ENCODE peak calls at places on chromosomes 11 and 22, in nine cellular contexts. One of them, this sample, is unnamed.

GRCh38 chr11:111941963-111942362 is 4.8 kb downstream of the DIXDC1 start:
- DNase-seq in PC-9: no peak
- DNase-seq in GM12865: no peak
- DNase-seq in heart left ventricle: peak
- DNase-seq in AG10803: no peak
- DNase-seq in cardiac fibroblast: no peak
- DNase-seq in body of pancreas: no peak
- DNase-seq in HCT116: no peak
- DNase-seq in HL-60: no peak
- DNase-seq in this sample: no peak

GRCh38 chr22:49866646-49867045 is 13.0 kb downstream of the ZBED4 start:
- DNase-seq in PC-9: no peak
- DNase-seq in GM12865: no peak
- DNase-seq in heart left ventricle: no peak
- DNase-seq in AG10803: no peak
- DNase-seq in cardiac fibroblast: no peak
- DNase-seq in body of pancreas: no peak
- DNase-seq in HCT116: no peak
- DNase-seq in HL-60: peak
- DNase-seq in this sample: no peak

GRCh38 chr11:61950035-61950547 is at the start of gene BEST1:
- DNase-seq in PC-9: no peak
- DNase-seq in GM12865: no peak
- DNase-seq in heart left ventricle: no peak
- DNase-seq in AG10803: no peak
- DNase-seq in cardiac fibroblast: no peak
- DNase-seq in body of pancreas: no peak
- DNase-seq in HCT116: no peak
- DNase-seq in HL-60: no peak
- DNase-seq in this sample: no peak

GRCh38 chr11:94325681-94326080 is 21.3 kb downstream of the IZUMO1R start:
- DNase-seq in PC-9: peak
- DNase-seq in GM12865: peak
- DNase-seq in heart left ventricle: no peak
- DNase-seq in AG10803: no peak
- DNase-seq in cardiac fibroblast: peak
- DNase-seq in body of pancreas: no peak
- DNase-seq in HCT116: peak
- DNase-seq in HL-60: peak
- DNase-seq in this sample: peak

GRCh38 chr22:42662114-42663021 is 13.2 kb upstream of the CYB5R3 start:
- DNase-seq in PC-9: no peak
- DNase-seq in GM12865: peak
- DNase-seq in heart left ventricle: peak
- DNase-seq in AG10803: peak
- DNase-seq in cardiac fibroblast: peak
- DNase-seq in body of pancreas: peak
- DNase-seq in HCT116: no peak
- DNase-seq in HL-60: peak
- DNase-seq in this sample: no peak

GRCh38 chr11:69396051-69396947 is 85.2 kb upstream of the LINC01488 start:
- DNase-seq in PC-9: no peak
- DNase-seq in GM12865: no peak
- DNase-seq in heart left ventricle: no peak
- DNase-seq in AG10803: no peak
- DNase-seq in cardiac fibroblast: no peak
- DNase-seq in body of pancreas: peak
- DNase-seq in HCT116: no peak
- DNase-seq in HL-60: no peak
- DNase-seq in this sample: no peak

GRCh38 chr11:115660072-115660805 is 156.0 kb upstream of the CADM1 start:
- DNase-seq in PC-9: no peak
- DNase-seq in GM12865: no peak
- DNase-seq in heart left ventricle: no peak
- DNase-seq in AG10803: no peak
- DNase-seq in cardiac fibroblast: no peak
- DNase-seq in body of pancreas: no peak
- DNase-seq in HCT116: no peak
- DNase-seq in HL-60: no peak
- DNase-seq in this sample: no peak

GRCh38 chr11:12201016-12201985 is 90.9 kb downstream of the MICAL2 start:
- DNase-seq in PC-9: no peak
- DNase-seq in GM12865: no peak
- DNase-seq in heart left ventricle: peak
- DNase-seq in AG10803: peak
- DNase-seq in cardiac fibroblast: peak
- DNase-seq in body of pancreas: no peak
- DNase-seq in HCT116: no peak
- DNase-seq in HL-60: no peak
- DNase-seq in this sample: no peak

GRCh38 chr11:74844072-74844471 is 95.4 kb downstream of the RNF169 start:
- DNase-seq in PC-9: no peak
- DNase-seq in GM12865: no peak
- DNase-seq in heart left ventricle: no peak
- DNase-seq in AG10803: no peak
- DNase-seq in cardiac fibroblast: no peak
- DNase-seq in body of pancreas: no peak
- DNase-seq in HCT116: no peak
- DNase-seq in HL-60: no peak
- DNase-seq in this sample: no peak

GRCh38 chr22:39242809-39243442 is 1.9 kb downstream of the PDGFB start:
- DNase-seq in PC-9: peak
- DNase-seq in GM12865: no peak
- DNase-seq in heart left ventricle: no peak
- DNase-seq in AG10803: no peak
- DNase-seq in cardiac fibroblast: no peak
- DNase-seq in body of pancreas: peak
- DNase-seq in HCT116: no peak
- DNase-seq in HL-60: no peak
- DNase-seq in this sample: peak

GRCh38 chr22:39243443-39244072 is 1.2 kb downstream of the PDGFB start:
- DNase-seq in PC-9: no peak
- DNase-seq in GM12865: no peak
- DNase-seq in heart left ventricle: no peak
- DNase-seq in AG10803: no peak
- DNase-seq in cardiac fibroblast: no peak
- DNase-seq in body of pancreas: peak
- DNase-seq in HCT116: no peak
- DNase-seq in HL-60: no peak
- DNase-seq in this sample: no peak

GRCh38 chr22:39245130-39246039 is 603 bp upstream of the PDGFB start:
- DNase-seq in PC-9: no peak
- DNase-seq in GM12865: no peak
- DNase-seq in heart left ventricle: no peak
- DNase-seq in AG10803: no peak
- DNase-seq in cardiac fibroblast: no peak
- DNase-seq in body of pancreas: no peak
- DNase-seq in HCT116: no peak
- DNase-seq in HL-60: no peak
- DNase-seq in this sample: no peak

GRCh38 chr22:39244496-39245129 is at the start of gene PDGFB:
- DNase-seq in PC-9: peak
- DNase-seq in GM12865: no peak
- DNase-seq in heart left ventricle: peak
- DNase-seq in AG10803: no peak
- DNase-seq in cardiac fibroblast: peak
- DNase-seq in body of pancreas: peak
- DNase-seq in HCT116: no peak
- DNase-seq in HL-60: peak
- DNase-seq in this sample: no peak

DNA sequence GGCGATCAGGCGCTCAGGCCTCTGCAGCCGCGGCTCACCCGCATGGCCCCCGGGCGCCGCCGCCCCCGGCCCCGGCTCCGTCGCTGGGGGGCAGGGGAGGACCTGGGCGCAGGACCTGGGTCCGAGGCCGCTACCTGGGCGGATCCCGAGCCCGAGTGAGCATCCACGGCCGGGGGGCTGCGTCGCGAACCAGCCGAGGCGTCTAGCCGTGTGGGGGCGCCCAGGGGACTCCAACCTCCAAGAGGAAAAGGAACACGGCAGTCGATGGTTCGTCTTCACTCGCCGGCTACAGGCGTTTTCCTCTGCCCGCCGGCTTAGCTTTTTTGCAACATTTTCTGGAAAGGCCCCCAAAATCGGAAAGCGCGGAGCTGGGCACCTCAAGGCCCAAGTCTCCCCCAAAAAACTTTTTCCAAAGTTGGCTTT is 698 bp downstream of the PDGFB start:
- DNase-seq in PC-9: no peak
- DNase-seq in GM12865: no peak
- DNase-seq in heart left ventricle: no peak
- DNase-seq in AG10803: no peak
- DNase-seq in cardiac fibroblast: no peak
- DNase-seq in body of pancreas: no peak
- DNase-seq in HCT116: no peak
- DNase-seq in HL-60: no peak
- DNase-seq in this sample: no peak
- H3K4me3 ChIP-seq in PC-9: peak
- H3K4me3 ChIP-seq in GM12865: no peak
- H3K4me3 ChIP-seq in heart left ventricle: peak
- H3K4me3 ChIP-seq in AG10803: peak
- H3K4me3 ChIP-seq in cardiac fibroblast: peak
- H3K4me3 ChIP-seq in body of pancreas: no peak
- H3K4me3 ChIP-seq in HCT116: peak
- H3K4me3 ChIP-seq in HL-60: no peak
- H3K4me3 ChIP-seq in this sample: peak

DNA sequence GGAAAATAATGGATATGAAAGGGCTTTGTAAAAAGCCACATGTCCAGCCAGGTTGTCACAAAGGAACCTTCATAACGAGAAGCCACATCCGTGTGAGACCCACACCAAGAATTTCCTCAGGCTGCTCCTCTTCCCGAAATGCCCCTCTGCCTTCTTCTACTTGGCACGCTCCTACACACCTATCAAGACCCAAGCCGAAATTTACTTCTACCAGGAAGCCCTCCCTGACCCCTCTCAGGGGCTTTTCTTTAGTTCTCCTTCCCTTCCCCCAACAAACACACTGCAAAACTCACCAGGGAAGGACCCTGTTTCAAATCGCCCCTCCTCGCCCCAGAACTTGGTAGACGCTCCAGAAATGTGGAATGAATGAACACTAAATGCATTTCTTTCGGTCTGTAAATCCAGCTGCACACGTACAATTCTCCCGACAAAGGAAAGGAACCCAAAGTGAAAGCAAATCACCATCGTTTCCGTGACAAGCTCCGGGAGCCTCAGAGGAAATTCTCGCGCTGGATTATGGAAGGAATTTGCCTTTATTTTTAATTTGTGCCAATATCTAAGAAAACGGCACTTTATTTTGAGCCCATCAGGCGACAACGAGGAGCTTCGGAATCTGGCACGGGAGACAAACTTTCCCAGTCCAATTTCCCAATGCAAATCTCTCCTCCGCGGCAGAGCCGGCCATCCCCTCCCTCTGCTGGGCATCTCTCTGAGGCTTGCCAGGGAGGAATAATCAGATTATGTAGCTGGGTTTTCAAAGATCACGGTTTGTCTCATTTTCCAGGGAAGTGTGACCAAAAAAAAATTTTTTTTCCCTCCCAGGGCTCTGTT is 13.2 kb upstream of the SHISAL1 start:
- DNase-seq in PC-9: no peak
- DNase-seq in GM12865: no peak
- DNase-seq in heart left ventricle: no peak
- DNase-seq in AG10803: peak
- DNase-seq in cardiac fibroblast: peak
- DNase-seq in body of pancreas: no peak
- DNase-seq in HCT116: no peak
- DNase-seq in HL-60: no peak
- DNase-seq in this sample: no peak
- TF ChIP-seq CTCF in PC-9: no peak
- TF ChIP-seq CTCF in GM12865: no peak
- TF ChIP-seq CTCF in heart left ventricle: no peak
- TF ChIP-seq CTCF in AG10803: peak
- TF ChIP-seq CTCF in cardiac fibroblast: peak
- TF ChIP-seq CTCF in body of pancreas: no peak
- TF ChIP-seq CTCF in HCT116: no peak
- TF ChIP-seq CTCF in HL-60: no peak
- TF ChIP-seq CTCF in this sample: no peak

GRCh38 chr11:77040889-77041288 is 6.7 kb downstream of the B3GNT6 start:
- DNase-seq in PC-9: no peak
- DNase-seq in GM12865: no peak
- DNase-seq in heart left ventricle: no peak
- DNase-seq in AG10803: no peak
- DNase-seq in cardiac fibroblast: no peak
- DNase-seq in body of pancreas: no peak
- DNase-seq in HCT116: no peak
- DNase-seq in HL-60: no peak
- DNase-seq in this sample: no peak

GRCh38 chr11:77039491-77040400 is 5.5 kb downstream of the B3GNT6 start:
- DNase-seq in PC-9: no peak
- DNase-seq in GM12865: no peak
- DNase-seq in heart left ventricle: no peak
- DNase-seq in AG10803: peak
- DNase-seq in cardiac fibroblast: peak
- DNase-seq in body of pancreas: peak
- DNase-seq in HCT116: no peak
- DNase-seq in HL-60: peak
- DNase-seq in this sample: no peak

GRCh38 chr11:77038825-77039326 is 4.7 kb downstream of the B3GNT6 start:
- DNase-seq in PC-9: no peak
- DNase-seq in GM12865: peak
- DNase-seq in heart left ventricle: no peak
- DNase-seq in AG10803: no peak
- DNase-seq in cardiac fibroblast: no peak
- DNase-seq in body of pancreas: no peak
- DNase-seq in HCT116: no peak
- DNase-seq in HL-60: peak
- DNase-seq in this sample: no peak

GRCh38 chr11:77042111-77042726 is 8.0 kb downstream of the B3GNT6 start:
- DNase-seq in PC-9: no peak
- DNase-seq in GM12865: no peak
- DNase-seq in heart left ventricle: no peak
- DNase-seq in AG10803: no peak
- DNase-seq in cardiac fibroblast: no peak
- DNase-seq in body of pancreas: no peak
- DNase-seq in HCT116: no peak
- DNase-seq in HL-60: no peak
- DNase-seq in this sample: no peak

DNA sequence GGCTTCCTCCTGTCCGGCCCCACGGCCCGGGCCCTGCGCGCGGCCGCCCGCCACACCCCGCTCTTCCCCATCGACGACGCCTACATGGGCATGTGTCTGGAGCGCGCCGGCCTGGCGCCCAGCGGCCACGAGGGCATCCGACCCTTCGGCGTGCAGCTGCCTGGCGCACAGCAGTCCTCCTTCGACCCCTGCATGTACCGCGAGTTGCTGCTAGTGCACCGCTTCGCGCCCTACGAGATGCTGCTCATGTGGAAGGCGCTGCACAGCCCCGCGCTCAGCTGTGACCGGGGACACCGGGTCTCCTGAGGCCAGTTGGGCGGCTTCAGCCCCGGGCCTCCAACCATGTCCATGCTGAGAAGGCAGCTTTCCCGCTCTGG is 6.2 kb downstream of the B3GNT6 start:
- DNase-seq in PC-9: no peak
- DNase-seq in GM12865: no peak
- DNase-seq in heart left ventricle: no peak
- DNase-seq in AG10803: no peak
- DNase-seq in cardiac fibroblast: no peak
- DNase-seq in body of pancreas: no peak
- DNase-seq in HCT116: no peak
- DNase-seq in HL-60: no peak
- DNase-seq in this sample: no peak
- H3K4me3 ChIP-seq in PC-9: no peak
- H3K4me3 ChIP-seq in GM12865: no peak
- H3K4me3 ChIP-seq in heart left ventricle: no peak
- H3K4me3 ChIP-seq in AG10803: no peak
- H3K4me3 ChIP-seq in cardiac fibroblast: no peak
- H3K4me3 ChIP-seq in body of pancreas: no peak
- H3K4me3 ChIP-seq in HCT116: no peak
- H3K4me3 ChIP-seq in HL-60: no peak
- H3K4me3 ChIP-seq in this sample: no peak

GRCh38 chr11:81569999-81570398 is 1163.7 kb downstream of the FAM181B start:
- DNase-seq in PC-9: no peak
- DNase-seq in GM12865: no peak
- DNase-seq in heart left ventricle: no peak
- DNase-seq in AG10803: no peak
- DNase-seq in cardiac fibroblast: no peak
- DNase-seq in body of pancreas: no peak
- DNase-seq in HCT116: no peak
- DNase-seq in HL-60: no peak
- DNase-seq in this sample: no peak
- TF ChIP-seq CTCF in PC-9: peak
- TF ChIP-seq CTCF in GM12865: no peak
- TF ChIP-seq CTCF in heart left ventricle: no peak
- TF ChIP-seq CTCF in AG10803: no peak
- TF ChIP-seq CTCF in cardiac fibroblast: no peak
- TF ChIP-seq CTCF in body of pancreas: no peak
- TF ChIP-seq CTCF in HCT116: no peak
- TF ChIP-seq CTCF in HL-60: no peak
- TF ChIP-seq CTCF in this sample: peak